ENCODE peak calls at places on chromosome 10, in eight cellular contexts. L is left colon; T is CD4-positive, alpha-beta memory T cell; I is coronary artery; B is posterior vena cava; F is NCI-H345; E is C1 segment of cervical spinal cord; K is nephron progenitor cell. R is an unnamed sample.

GRCh38 chr10:49189422-49189821 is 1.2 kb upstream of the TMEM273 start:
- DNase-seq in L (no peak), T (no peak), I (peak), B (no peak), F (no peak), E (no peak), K (no peak), R (no peak)

GRCh38 chr10:44051584-44052385 is 333.1 kb downstream of the CXCL12 start:
- DNase-seq in L (no peak), T (no peak), I (no peak), B (no peak), F (no peak), E (no peak), K (no peak), R (peak)

GRCh38 chr10:124694467-124695195 is 49.5 kb downstream of the FAM53B start:
- DNase-seq in L (no peak), T (no peak), I (no peak), B (no peak), F (no peak), E (no peak), K (no peak), R (no peak)

GRCh38 chr10:3484306-3485187 is 300.5 kb downstream of the KLF6 start:
- DNase-seq in L (no peak), T (no peak), I (no peak), B (peak), F (no peak), E (no peak), K (no peak), R (no peak)

GRCh38 chr10:137031-137430 is 1.8 kb downstream of the ZMYND11 start:
- DNase-seq in L (no peak), T (peak), I (no peak), B (no peak), F (peak), E (no peak), K (peak), R (no peak)

GRCh38 chr10:6128591-6129383 is 40.0 kb downstream of the RBM17 start:
- DNase-seq in L (no peak), T (no peak), I (peak), B (no peak), F (no peak), E (no peak), K (no peak), R (no peak)

GRCh38 chr10:117442944-117443676 is 67.9 kb upstream of the PDZD8 start:
- DNase-seq in L (peak), T (peak), I (peak), B (peak), F (no peak), E (peak), K (peak), R (peak)

GRCh38 chr10:7045891-7046599 is 364.8 kb downstream of the SFMBT2 start:
- DNase-seq in L (no peak), T (peak), I (no peak), B (no peak), F (no peak), E (no peak), K (no peak), R (no peak)

GRCh38 chr10:119614686-119615085 is 17.9 kb upstream of the TIAL1 start:
- DNase-seq in L (no peak), T (no peak), I (no peak), B (no peak), F (no peak), E (no peak), K (no peak), R (no peak)

GRCh38 chr10:4270116-4270515 is 485.1 kb upstream of the KLF6 start:
- DNase-seq in L (no peak), T (no peak), I (no peak), B (no peak), F (no peak), E (no peak), K (no peak), R (peak)

GRCh38 chr10:82867056-82867455 is 992.1 kb downstream of the NRG3 start:
- DNase-seq in L (no peak), T (no peak), I (no peak), B (no peak), F (no peak), E (no peak), K (no peak), R (no peak)

GRCh38 chr10:100163704-100164621 is 21.9 kb downstream of the ERLIN1 start:
- DNase-seq in L (no peak), T (no peak), I (no peak), B (no peak), F (no peak), E (no peak), K (no peak), R (peak)

GRCh38 chr10:93221171-93221496 is 147.4 kb downstream of the CYP26A1 start:
- DNase-seq in L (no peak), T (no peak), I (no peak), B (no peak), F (no peak), E (no peak), K (no peak), R (no peak)

GRCh38 chr10:14587540-14588083 is 187.1 kb downstream of the FAM107B start:
- DNase-seq in L (no peak), T (peak), I (no peak), B (no peak), F (no peak), E (no peak), K (no peak), R (no peak)

GRCh38 chr10:81179805-81180452 is 642.2 kb downstream of the SH2D4B start:
- DNase-seq in L (no peak), T (no peak), I (no peak), B (no peak), F (no peak), E (no peak), K (no peak), R (peak)

GRCh38 chr10:986881-987634 is 1.2 kb upstream of the GTPBP4 start:
- DNase-seq in L (peak), T (no peak), I (no peak), B (peak), F (no peak), E (no peak), K (no peak), R (peak)

GRCh38 chr10:71457908-71458307 is 61.2 kb downstream of the CDH23 start:
- DNase-seq in L (no peak), T (no peak), I (no peak), B (no peak), F (no peak), E (no peak), K (no peak), R (no peak)

GRCh38 chr10:20767028-20767427 is 130.1 kb downstream of the NEBL start:
- DNase-seq in L (no peak), T (no peak), I (no peak), B (no peak), F (no peak), E (no peak), K (no peak), R (peak)

GRCh38 chr10:64430690-64431323 is 909.6 kb downstream of the REEP3 start:
- DNase-seq in L (peak), T (no peak), I (no peak), B (no peak), F (no peak), E (peak), K (peak), R (peak)

GRCh38 chr10:60975716-60976115 is 31.7 kb upstream of the RHOBTB1 start:
- DNase-seq in L (no peak), T (no peak), I (no peak), B (no peak), F (no peak), E (no peak), K (no peak), R (no peak)

GRCh38 chr10:90138844-90139243 is 437.5 kb downstream of the KIF20B start:
- DNase-seq in L (no peak), T (no peak), I (no peak), B (no peak), F (no peak), E (no peak), K (no peak), R (no peak)

GRCh38 chr10:117425908-117426566 is 50.8 kb upstream of the PDZD8 start:
- DNase-seq in L (no peak), T (no peak), I (no peak), B (no peak), F (no peak), E (no peak), K (no peak), R (peak)

GRCh38 chr10:26212511-26212910 is 4.1 kb upstream of the GAD2 start:
- DNase-seq in L (no peak), T (no peak), I (no peak), B (no peak), F (no peak), E (no peak), K (no peak), R (no peak)

GRCh38 chr10:5860039-5860438 is 29.7 kb downstream of the ANKRD16 start:
- DNase-seq in L (no peak), T (no peak), I (no peak), B (no peak), F (no peak), E (no peak), K (no peak), R (no peak)

GRCh38 chr10:7671121-7671520 is 4.4 kb upstream of the ITIH5 start:
- DNase-seq in L (no peak), T (no peak), I (no peak), B (no peak), F (no peak), E (no peak), K (no peak), R (peak)

GRCh38 chr10:99966306-99966705 is 43.4 kb downstream of the DNMBP start:
- DNase-seq in L (no peak), T (no peak), I (no peak), B (no peak), F (no peak), E (no peak), K (no peak), R (peak)

GRCh38 chr10:130751851-130752250 is 559.7 kb downstream of the TCERG1L start:
- DNase-seq in L (no peak), T (no peak), I (no peak), B (peak), F (no peak), E (no peak), K (no peak), R (peak)

GRCh38 chr10:34853357-34853756 is 38.3 kb upstream of the PARD3 start:
- DNase-seq in L (no peak), T (no peak), I (no peak), B (no peak), F (no peak), E (no peak), K (no peak), R (no peak)

GRCh38 chr10:58851606-58852005 is 324.8 kb upstream of the PHYHIPL start:
- DNase-seq in L (no peak), T (no peak), I (no peak), B (no peak), F (no peak), E (no peak), K (no peak), R (peak)

GRCh38 chr10:49009231-49009979 is 69.8 kb upstream of the LRRC18 start:
- DNase-seq in L (no peak), T (no peak), I (no peak), B (no peak), F (no peak), E (no peak), K (no peak), R (no peak)

GRCh38 chr10:28177944-28178637 is 124.8 kb downstream of the MPP7 start:
- DNase-seq in L (no peak), T (peak), I (no peak), B (no peak), F (no peak), E (no peak), K (no peak), R (peak)

GRCh38 chr10:28910960-28911359 is 233.6 kb downstream of the BAMBI start:
- DNase-seq in L (no peak), T (no peak), I (no peak), B (no peak), F (no peak), E (no peak), K (no peak), R (no peak)

GRCh38 chr10:64506963-64507362 is 985.8 kb downstream of the REEP3 start:
- DNase-seq in L (no peak), T (no peak), I (no peak), B (no peak), F (no peak), E (no peak), K (no peak), R (no peak)

GRCh38 chr10:42933454-42934340 is 143.2 kb upstream of the RET start:
- DNase-seq in L (peak), T (no peak), I (no peak), B (peak), F (peak), E (no peak), K (peak), R (peak)

GRCh38 chr10:44415121-44415520 is 30.2 kb upstream of the CXCL12 start:
- DNase-seq in L (no peak), T (no peak), I (no peak), B (no peak), F (no peak), E (no peak), K (no peak), R (no peak)